ENCODE peak calls at places on chromosomes 5 and 9, in four cellular contexts. Y, B, W and L are unnamed samples.

GRCh38 chr9:127754761-127755557 is 19.9 kb upstream of the TOR2A start:
- DNase-seq in Y (no peak), B (no peak), W (no peak), L (no peak)

GRCh38 chr9:78539904-78540303 is 243.0 kb downstream of the PSAT1 start:
- DNase-seq in Y (no peak), B (peak), W (no peak), L (peak)

GRCh38 chr5:174759091-174759490 is 34.7 kb downstream of the MSX2 start:
- DNase-seq in Y (no peak), B (no peak), W (no peak), L (no peak)

GRCh38 chr9:100589582-100589981 is 11.7 kb downstream of the CAVIN4 start:
- DNase-seq in Y (no peak), B (peak), W (no peak), L (no peak)

GRCh38 chr5:149200355-149200754 is 59.1 kb downstream of the ABLIM3 start:
- DNase-seq in Y (no peak), B (peak), W (no peak), L (no peak)

GRCh38 chr9:126906086-126906485 is 8.5 kb upstream of the RALGPS1 start:
- DNase-seq in Y (no peak), B (no peak), W (no peak), L (no peak)

GRCh38 chr5:6827815-6828214 is 114.6 kb downstream of the TENT4A start:
- DNase-seq in Y (peak), B (no peak), W (no peak), L (no peak)

GRCh38 chr9:29213374-29214161 is 1640.3 kb upstream of the C9orf72 start:
- DNase-seq in Y (no peak), B (no peak), W (no peak), L (no peak)

GRCh38 chr5:82635561-82636288 is 357.6 kb upstream of the RPS23 start:
- DNase-seq in Y (no peak), B (peak), W (no peak), L (peak)

GRCh38 chr5:154211611-154212390 is 21.3 kb downstream of the GALNT10 start:
- DNase-seq in Y (no peak), B (peak), W (no peak), L (no peak)

GRCh38 chr5:35458824-35459207 is 158.8 kb upstream of the SPEF2 start:
- DNase-seq in Y (no peak), B (no peak), W (no peak), L (no peak)

GRCh38 chr5:131163315-131164119 is 1.5 kb downstream of the HINT1 start:
- DNase-seq in Y (no peak), B (peak), W (no peak), L (no peak)

DNA sequence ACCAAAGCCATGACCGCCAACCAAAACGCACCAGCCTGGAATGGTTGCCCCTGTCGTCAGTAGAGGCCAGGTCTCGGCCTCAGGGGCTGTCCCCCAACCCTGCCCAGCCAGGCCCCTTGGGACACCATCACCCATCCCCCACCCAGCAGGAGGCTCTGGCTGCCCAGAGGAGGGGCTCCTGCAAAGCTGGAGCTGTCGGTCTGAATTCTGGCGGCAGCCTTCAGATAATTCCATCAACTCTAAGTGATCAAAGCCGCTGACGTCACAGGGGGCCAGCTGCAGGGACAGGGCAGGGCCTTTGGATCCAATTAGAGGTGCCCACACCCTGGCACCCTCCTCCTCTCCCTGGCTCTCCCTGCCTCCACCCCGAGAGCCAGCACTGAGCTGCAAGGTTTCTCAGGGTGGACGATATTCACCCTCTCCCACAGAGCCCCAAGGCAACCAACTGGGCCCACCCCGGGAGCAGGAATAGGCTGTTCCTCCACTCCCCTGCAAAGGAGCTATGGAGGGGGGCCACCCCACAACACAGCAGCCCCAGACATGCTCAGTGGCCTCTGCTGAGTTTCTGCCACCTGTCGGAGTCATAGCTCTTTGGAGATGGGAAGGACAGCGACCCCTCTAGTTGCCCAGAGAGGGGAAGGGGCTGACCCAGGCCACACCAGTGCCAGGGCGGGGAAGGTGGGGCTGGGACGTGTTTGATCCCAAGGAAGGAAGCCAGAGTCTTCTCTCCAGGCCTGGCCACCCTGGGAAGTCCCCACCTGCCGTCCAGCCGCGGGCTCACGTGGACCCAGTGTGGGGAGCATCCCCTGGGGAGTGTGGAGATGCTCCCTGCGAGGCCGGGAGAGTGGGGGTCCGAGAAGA is 78.4 kb downstream of the NTNG2 start:
- DNase-seq in Y (peak), B (no peak), W (no peak), L (no peak)
- H3K4me3 ChIP-seq in Y (peak), B (peak), W (peak), L (peak)

GRCh38 chr9:123722378-123722777 is 207.5 kb downstream of the DENND1A start:
- DNase-seq in Y (no peak), B (no peak), W (no peak), L (no peak)
- H3K4me3 ChIP-seq in Y (no peak), B (no peak), W (no peak), L (no peak)

GRCh38 chr9:12778389-12778788 is 3.6 kb downstream of the LURAP1L start:
- DNase-seq in Y (no peak), B (no peak), W (no peak), L (no peak)
- H3K4me3 ChIP-seq in Y (no peak), B (no peak), W (no peak), L (no peak)

GRCh38 chr9:106755727-106756126 is 107.2 kb upstream of the ZNF462 start:
- DNase-seq in Y (no peak), B (no peak), W (no peak), L (no peak)

GRCh38 chr9:106753155-106753671 is 109.8 kb upstream of the ZNF462 start:
- DNase-seq in Y (no peak), B (no peak), W (no peak), L (no peak)

GRCh38 chr9:106757539-106757938 is 105.4 kb upstream of the ZNF462 start:
- DNase-seq in Y (no peak), B (no peak), W (no peak), L (no peak)

DNA sequence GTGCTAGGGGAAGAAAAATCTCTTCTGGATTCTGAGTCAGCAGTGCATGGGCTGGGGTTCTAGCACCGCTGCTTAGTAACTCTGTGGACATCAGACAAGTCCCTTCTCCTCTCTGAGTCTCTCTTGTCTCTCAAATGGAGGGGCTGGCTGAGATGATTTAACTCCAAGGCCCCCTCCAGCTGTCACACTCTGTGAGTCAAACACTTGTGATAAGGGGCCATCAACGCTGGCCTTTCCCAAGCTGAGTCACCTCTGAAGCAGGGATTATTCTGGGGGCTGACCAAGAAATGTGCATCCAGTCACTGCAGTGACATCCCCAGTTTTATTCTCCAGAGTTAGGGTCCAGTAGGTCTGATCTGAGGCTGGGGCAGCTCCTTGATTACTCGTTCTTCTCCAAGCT is 110.4 kb upstream of the ZNF462 start:
- DNase-seq in Y (no peak), B (no peak), W (no peak), L (no peak)
- H3K4me3 ChIP-seq in Y (no peak), B (no peak), W (no peak), L (no peak)

DNA sequence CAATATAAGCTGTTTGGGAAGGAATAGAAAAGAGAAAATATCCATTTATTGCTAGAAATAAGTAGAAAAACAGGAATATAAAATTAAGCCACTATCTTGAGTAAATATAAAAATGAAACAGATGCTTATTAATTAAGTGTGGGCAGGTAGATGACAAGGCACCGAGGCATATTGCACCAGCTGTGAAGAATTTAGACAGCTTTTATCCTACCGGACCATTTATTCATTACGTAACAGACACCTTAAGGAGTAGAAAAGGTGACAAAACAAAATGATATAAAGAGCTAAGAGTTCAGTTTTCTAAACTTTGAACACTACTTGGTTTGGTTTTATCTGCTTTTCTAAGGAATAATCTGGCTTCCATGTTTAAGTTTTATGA is 404.1 kb downstream of the PTPRD start:
- DNase-seq in Y (no peak), B (no peak), W (no peak), L (no peak)
- H3K4me3 ChIP-seq in Y (no peak), B (peak), W (no peak), L (no peak)

GRCh38 chr5:132444061-132444460 is 46.5 kb downstream of the IRF1 start:
- DNase-seq in Y (no peak), B (no peak), W (no peak), L (no peak)
- H3K4me3 ChIP-seq in Y (no peak), B (no peak), W (no peak), L (no peak)

DNA sequence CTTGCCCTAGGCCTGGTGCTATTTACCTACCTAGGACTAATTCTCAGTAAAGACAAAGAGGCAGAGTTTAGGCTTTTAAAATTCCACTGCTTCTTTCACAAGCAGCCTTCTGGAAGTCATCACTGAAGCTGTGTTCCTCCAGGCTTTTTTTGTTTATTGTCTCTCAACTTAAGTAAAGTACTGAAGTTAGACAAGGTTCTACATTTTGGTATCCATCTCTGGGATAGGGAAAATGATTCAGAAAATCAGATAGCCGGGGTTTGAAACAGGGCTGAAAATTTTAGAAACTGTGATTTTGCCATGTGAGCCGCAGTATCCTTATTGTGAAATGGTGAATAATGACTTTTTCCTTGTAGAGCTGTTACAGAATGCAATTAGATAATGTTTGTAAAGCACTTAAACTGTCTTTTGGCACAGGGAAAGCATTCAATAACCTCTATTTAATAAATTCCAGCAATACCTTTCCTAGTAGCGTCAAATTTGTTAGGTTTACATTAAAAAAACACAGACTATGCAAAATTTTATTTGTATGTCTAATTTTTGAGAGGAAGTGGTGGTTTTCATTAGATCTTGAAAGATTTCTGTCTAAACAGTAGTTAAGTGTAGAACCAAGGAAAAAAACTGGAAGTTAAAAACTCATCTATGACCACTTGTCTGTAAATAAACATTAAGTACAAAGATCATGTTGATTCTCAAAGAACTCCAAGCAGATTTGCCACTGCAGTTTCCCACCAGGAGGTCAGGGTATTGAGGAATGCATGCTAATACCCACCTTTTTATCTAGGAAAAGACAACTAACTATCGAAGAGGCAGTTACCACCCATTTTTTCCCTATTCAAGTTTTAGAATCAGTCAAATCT is 2.2 kb downstream of the STOM start:
- DNase-seq in Y (no peak), B (no peak), W (no peak), L (no peak)
- H3K4me3 ChIP-seq in Y (peak), B (peak), W (peak), L (peak)